ENCODE peak calls at places on chromosomes 1 and 21, in eight cellular contexts. H is fibroblast of lung, X is tibial nerve, J is IMR-90, F is HL-60, P is colonic mucosa, W is right cardiac atrium, A is transverse colon. T is an unnamed sample.

GRCh38 chr1:240946926-240947325 is 335.0 kb upstream of the GREM2 start:
- DNase-seq in H (peak), X (no peak), J (peak), F (no peak), P (peak), W (no peak), A (peak), T (peak)

GRCh38 chr1:95286479-95286878 is 52.5 kb downstream of the RWDD3 start:
- DNase-seq in H (no peak), X (no peak), J (no peak), F (no peak), P (no peak), W (no peak), A (no peak), T (no peak)

GRCh38 chr1:55179177-55179835 is 35.9 kb downstream of the USP24 start:
- DNase-seq in H (no peak), X (no peak), J (peak), F (peak), P (no peak), W (no peak), A (no peak), T (no peak)

GRCh38 chr1:105874621-105875020 is 1181.9 kb upstream of the PRMT6 start:
- DNase-seq in H (no peak), X (no peak), J (no peak), F (no peak), P (no peak), W (no peak), A (no peak), T (no peak)

GRCh38 chr1:182279724-182280506 is 111.7 kb downstream of the GLUL start:
- DNase-seq in H (no peak), X (peak), J (no peak), F (no peak), P (no peak), W (peak), A (no peak), T (no peak)

GRCh38 chr21:26099610-26100219 is 70.9 kb downstream of the APP start:
- DNase-seq in H (peak), X (no peak), J (peak), F (peak), P (no peak), W (no peak), A (no peak), T (no peak)

GRCh38 chr1:7513081-7513480 is 258.0 kb upstream of the VAMP3 start:
- DNase-seq in H (no peak), X (no peak), J (peak), F (no peak), P (no peak), W (no peak), A (no peak), T (no peak)

GRCh38 chr1:67713071-67713806 is 28.2 kb downstream of the GADD45A start:
- DNase-seq in H (peak), X (no peak), J (peak), F (no peak), P (peak), W (peak), A (peak), T (no peak)

GRCh38 chr1:240965581-240966091 is 353.7 kb upstream of the GREM2 start:
- DNase-seq in H (no peak), X (no peak), J (no peak), F (no peak), P (no peak), W (no peak), A (no peak), T (no peak)

GRCh38 chr1:24294228-24294672 is 24.9 kb upstream of the GRHL3 start:
- DNase-seq in H (peak), X (peak), J (peak), F (peak), P (no peak), W (no peak), A (peak), T (peak)

GRCh38 chr1:240058049-240058448 is 33.6 kb upstream of the FMN2 start:
- DNase-seq in H (no peak), X (no peak), J (no peak), F (no peak), P (no peak), W (no peak), A (no peak), T (no peak)

GRCh38 chr1:85340427-85340826 is 64.0 kb upstream of the BCL10 start:
- DNase-seq in H (no peak), X (no peak), J (no peak), F (no peak), P (no peak), W (no peak), A (no peak), T (no peak)

GRCh38 chr21:31161157-31161556 is 122.9 kb upstream of the KRTAP19-8 start:
- DNase-seq in H (peak), X (no peak), J (peak), F (no peak), P (no peak), W (no peak), A (no peak), T (no peak)

GRCh38 chr1:198175418-198176170 is 18.8 kb downstream of the NEK7 start:
- DNase-seq in H (peak), X (no peak), J (peak), F (no peak), P (no peak), W (no peak), A (no peak), T (no peak)

GRCh38 chr1:40151457-40152079 is 9.6 kb upstream of the RLF start:
- DNase-seq in H (no peak), X (no peak), J (no peak), F (no peak), P (no peak), W (no peak), A (no peak), T (no peak)

GRCh38 chr1:63509718-63510117 is 13.3 kb downstream of the ITGB3BP start:
- DNase-seq in H (no peak), X (no peak), J (no peak), F (no peak), P (no peak), W (no peak), A (no peak), T (no peak)

GRCh38 chr1:156957634-156958033 is 37.2 kb downstream of the LRRC71 start:
- DNase-seq in H (no peak), X (no peak), J (no peak), F (no peak), P (no peak), W (no peak), A (no peak), T (no peak)

GRCh38 chr1:159171688-159172501 is 480 bp downstream of the CADM3 start:
- DNase-seq in H (no peak), X (no peak), J (no peak), F (no peak), P (no peak), W (no peak), A (no peak), T (no peak)

GRCh38 chr21:36932417-36932816 is 34.1 kb downstream of the HLCS start:
- DNase-seq in H (no peak), X (no peak), J (no peak), F (no peak), P (no peak), W (no peak), A (no peak), T (no peak)

GRCh38 chr1:59699227-59699847 is 115.4 kb upstream of the HOOK1 start:
- DNase-seq in H (peak), X (no peak), J (peak), F (no peak), P (no peak), W (no peak), A (no peak), T (no peak)

GRCh38 chr21:31559368-31560119 is 99.9 kb upstream of the SOD1 start:
- DNase-seq in H (peak), X (peak), J (peak), F (no peak), P (peak), W (peak), A (peak), T (peak)

GRCh38 chr1:228464487-228464983 is 22.6 kb upstream of the RNF187 start:
- DNase-seq in H (peak), X (no peak), J (peak), F (no peak), P (peak), W (peak), A (peak), T (peak)

GRCh38 chr1:205257735-205258134 is 30.0 kb downstream of the TMCC2 start:
- DNase-seq in H (no peak), X (no peak), J (no peak), F (no peak), P (no peak), W (no peak), A (no peak), T (no peak)

GRCh38 chr1:116416854-116417513 is 43.9 kb downstream of the ATP1A1 start:
- DNase-seq in H (no peak), X (no peak), J (no peak), F (no peak), P (no peak), W (no peak), A (no peak), T (no peak)

GRCh38 chr1:43227138-43227836 is 42.5 kb upstream of the TMEM125 start:
- DNase-seq in H (peak), X (peak), J (peak), F (peak), P (peak), W (peak), A (peak), T (peak)

GRCh38 chr1:154497026-154497806 is 4.8 kb upstream of the TDRD10 start:
- DNase-seq in H (no peak), X (no peak), J (no peak), F (no peak), P (no peak), W (peak), A (no peak), T (no peak)

GRCh38 chr1:44044071-44044801 is 13.0 kb upstream of the SLC6A9 start:
- DNase-seq in H (no peak), X (no peak), J (no peak), F (no peak), P (no peak), W (no peak), A (no peak), T (no peak)

GRCh38 chr1:51648180-51649109 is 31.6 kb downstream of the OSBPL9 start:
- DNase-seq in H (peak), X (no peak), J (peak), F (peak), P (peak), W (no peak), A (peak), T (peak)

GRCh38 chr21:29849735-29850176 is 90.0 kb downstream of the GRIK1 start:
- DNase-seq in H (peak), X (no peak), J (peak), F (peak), P (peak), W (peak), A (peak), T (peak)

GRCh38 chr1:119674835-119675289 is 26.8 kb upstream of the ZNF697 start:
- DNase-seq in H (peak), X (no peak), J (peak), F (no peak), P (peak), W (peak), A (peak), T (no peak)

GRCh38 chr1:200075522-200075921 is 48.0 kb downstream of the NR5A2 start:
- DNase-seq in H (no peak), X (no peak), J (no peak), F (no peak), P (no peak), W (peak), A (no peak), T (no peak)

GRCh38 chr1:245956225-245956624 is 550.9 kb downstream of the SMYD3 start:
- DNase-seq in H (no peak), X (no peak), J (peak), F (no peak), P (no peak), W (no peak), A (no peak), T (peak)

GRCh38 chr1:203039609-203040517 is 13.6 kb downstream of the PPFIA4 start:
- DNase-seq in H (no peak), X (no peak), J (no peak), F (no peak), P (no peak), W (no peak), A (no peak), T (no peak)

GRCh38 chr1:22275211-22275610 is 132.3 kb upstream of the WNT4 start:
- DNase-seq in H (no peak), X (no peak), J (no peak), F (no peak), P (no peak), W (no peak), A (no peak), T (no peak)

GRCh38 chr21:31630062-31630711 is 29.3 kb upstream of the SOD1 start:
- DNase-seq in H (peak), X (no peak), J (peak), F (no peak), P (no peak), W (no peak), A (no peak), T (no peak)

GRCh38 chr1:117654485-117655219 is 48.8 kb downstream of the TENT5C start:
- DNase-seq in H (no peak), X (no peak), J (no peak), F (no peak), P (no peak), W (no peak), A (no peak), T (peak)

GRCh38 chr21:39451332-39452206 is at the start of gene SH3BGR:
- DNase-seq in H (no peak), X (peak), J (no peak), F (no peak), P (peak), W (peak), A (no peak), T (no peak)
- H3K4me3 ChIP-seq in H (no peak), X (peak), J (no peak), F (no peak), P (no peak), W (peak), A (no peak), T (no peak)

GRCh38 chr1:53334781-53335180 is 6.9 kb upstream of the LRP8 start:
- DNase-seq in H (no peak), X (no peak), J (no peak), F (no peak), P (no peak), W (no peak), A (no peak), T (no peak)

GRCh38 chr1:53336146-53336545 is 8.3 kb upstream of the LRP8 start:
- DNase-seq in H (no peak), X (no peak), J (no peak), F (no peak), P (no peak), W (no peak), A (no peak), T (no peak)

GRCh38 chr1:53334312-53334711 is 6.4 kb upstream of the LRP8 start:
- DNase-seq in H (no peak), X (no peak), J (no peak), F (no peak), P (no peak), W (no peak), A (no peak), T (no peak)

GRCh38 chr1:53337499-53337898 is 9.6 kb upstream of the LRP8 start:
- DNase-seq in H (no peak), X (no peak), J (no peak), F (no peak), P (no peak), W (no peak), A (no peak), T (no peak)

DNA sequence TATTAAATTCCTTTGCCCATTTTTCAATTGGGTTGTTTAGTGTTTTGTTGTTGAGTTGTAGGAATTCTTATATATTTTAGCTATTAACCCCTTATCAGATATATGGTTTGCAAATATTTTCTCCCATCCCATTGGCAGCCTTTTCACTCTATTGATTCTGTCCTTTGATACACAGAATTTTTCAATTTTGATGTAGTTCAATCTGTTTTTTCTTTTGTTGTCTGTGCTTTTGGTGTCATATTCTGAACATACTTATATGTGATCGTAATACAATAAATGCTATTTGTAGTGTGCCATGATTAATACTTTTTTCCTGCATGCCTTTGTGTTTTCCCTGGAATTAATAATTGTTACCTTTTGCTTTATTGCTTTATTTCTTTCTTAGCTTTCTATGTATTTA is 7.8 kb upstream of the LRP8 start:
- DNase-seq in H (no peak), X (no peak), J (no peak), F (no peak), P (no peak), W (no peak), A (no peak), T (no peak)
- H3K27ac ChIP-seq in H (no peak), X (no peak), J (no peak), F (no peak), P (no peak), W (no peak), A (no peak), T (no peak)

GRCh38 chr1:178146456-178146855 is 52.6 kb downstream of the RASAL2 start:
- DNase-seq in H (no peak), X (no peak), J (no peak), F (no peak), P (no peak), W (no peak), A (no peak), T (no peak)
- H3K4me3 ChIP-seq in H (no peak), X (no peak), J (no peak), F (no peak), P (no peak), W (no peak), A (no peak), T (no peak)

DNA sequence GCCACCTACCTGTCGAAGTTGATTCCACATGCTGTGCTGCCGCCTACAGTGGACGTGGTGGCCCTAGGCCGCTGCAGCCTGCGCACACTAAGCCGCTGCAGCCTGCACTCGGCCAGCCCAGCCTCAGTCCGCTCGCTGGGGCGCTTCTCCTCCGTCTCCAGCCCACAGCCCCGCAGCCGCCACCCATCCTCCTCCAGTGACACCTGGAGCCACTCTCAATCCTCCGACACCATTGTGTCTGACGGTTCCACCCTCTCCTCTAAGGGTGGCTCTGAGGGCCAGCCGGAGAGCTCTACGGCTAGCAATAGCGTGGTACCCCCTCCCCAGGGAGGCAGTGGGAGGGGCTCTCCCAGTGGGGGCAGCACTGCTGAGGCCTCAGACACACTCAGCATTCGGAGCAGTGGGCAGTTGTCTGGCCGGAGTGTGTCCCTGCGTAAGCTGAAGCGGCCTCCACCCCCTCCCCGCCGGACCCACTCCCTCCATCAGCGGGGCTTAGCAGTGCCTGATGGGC is 46.9 kb downstream of the YARS1 start:
- DNase-seq in H (no peak), X (no peak), J (no peak), F (no peak), P (no peak), W (no peak), A (no peak), T (no peak)
- H3K27ac ChIP-seq in H (no peak), X (no peak), J (no peak), F (no peak), P (no peak), W (no peak), A (no peak), T (no peak)

GRCh38 chr1:13546791-13547190 is 33.0 kb upstream of the LRRC38 start:
- DNase-seq in H (no peak), X (no peak), J (no peak), F (no peak), P (no peak), W (no peak), A (no peak), T (no peak)

GRCh38 chr1:13541435-13542215 is 27.8 kb upstream of the LRRC38 start:
- DNase-seq in H (no peak), X (no peak), J (no peak), F (no peak), P (no peak), W (no peak), A (no peak), T (no peak)

GRCh38 chr1:13540871-13541270 is 27.1 kb upstream of the LRRC38 start:
- DNase-seq in H (no peak), X (no peak), J (no peak), F (no peak), P (no peak), W (peak), A (peak), T (no peak)

GRCh38 chr1:13543451-13543911 is 29.7 kb upstream of the LRRC38 start:
- DNase-seq in H (no peak), X (no peak), J (no peak), F (no peak), P (no peak), W (peak), A (no peak), T (no peak)

DNA sequence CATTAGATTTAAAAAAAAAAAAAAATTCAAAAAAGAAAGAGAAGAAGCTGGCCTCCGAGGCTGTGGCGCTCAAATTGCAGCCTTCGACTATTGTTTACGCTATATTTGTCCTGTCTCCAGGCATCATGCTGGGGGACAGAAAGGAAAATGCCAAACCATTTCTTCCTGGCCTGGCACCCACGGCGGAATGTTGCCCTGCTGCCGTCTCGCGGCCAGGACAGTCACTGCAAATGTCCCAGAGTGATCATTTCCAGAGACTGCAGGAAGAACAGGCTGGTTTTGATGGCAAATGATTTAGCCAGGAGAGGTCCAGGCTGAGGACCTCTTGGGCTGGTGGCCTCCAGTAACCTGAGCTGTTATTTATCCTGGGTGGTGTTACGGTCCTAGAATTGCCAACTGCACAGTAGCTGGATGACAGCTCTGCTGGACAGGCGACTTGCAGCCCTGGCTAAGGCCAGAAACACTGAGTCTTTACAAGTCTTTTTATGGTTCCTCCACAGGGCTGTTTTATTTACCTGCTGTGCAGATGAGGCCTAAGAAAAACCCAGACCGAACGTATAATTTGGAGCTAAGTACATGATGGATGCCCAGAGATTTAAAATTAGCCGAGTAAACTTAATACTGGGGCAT is 30.2 kb upstream of the LRRC38 start:
- DNase-seq in H (no peak), X (no peak), J (no peak), F (no peak), P (no peak), W (peak), A (peak), T (no peak)
- H3K4me3 ChIP-seq in H (no peak), X (no peak), J (no peak), F (no peak), P (no peak), W (no peak), A (no peak), T (no peak)

T was measured in Peyer's patch.